ENCODE peak calls at places on chromosomes 13 and 19, in seven cellular contexts. One of them, this sample, is unnamed.

GRCh38 chr13:97241761-97242160 is 19.6 kb downstream of the MBNL2 start:
- DNase-seq in right lobe of liver: no peak
- DNase-seq in COLO829: no peak
- DNase-seq in osteocyte: no peak
- DNase-seq in cardiac muscle cell: no peak
- DNase-seq in non-pigmented ciliary epithelial cell: no peak
- DNase-seq in HCT116: no peak
- DNase-seq in this sample: no peak

GRCh38 chr13:37995052-37995451 is 125.5 kb upstream of the TRPC4 start:
- DNase-seq in right lobe of liver: no peak
- DNase-seq in COLO829: no peak
- DNase-seq in osteocyte: no peak
- DNase-seq in cardiac muscle cell: no peak
- DNase-seq in non-pigmented ciliary epithelial cell: peak; percentile 6
- DNase-seq in HCT116: no peak
- DNase-seq in this sample: no peak

GRCh38 chr13:19680751-19681150 is 47.3 kb downstream of the MPHOSPH8 start:
- DNase-seq in right lobe of liver: no peak
- DNase-seq in COLO829: no peak
- DNase-seq in osteocyte: no peak
- DNase-seq in cardiac muscle cell: no peak
- DNase-seq in non-pigmented ciliary epithelial cell: peak; percentile 50
- DNase-seq in HCT116: no peak
- DNase-seq in this sample: no peak

GRCh38 chr13:63048648-63049047 is 1633.0 kb upstream of the PCDH20 start:
- DNase-seq in right lobe of liver: no peak
- DNase-seq in COLO829: no peak
- DNase-seq in osteocyte: no peak
- DNase-seq in cardiac muscle cell: no peak
- DNase-seq in non-pigmented ciliary epithelial cell: no peak
- DNase-seq in HCT116: peak; percentile 3
- DNase-seq in this sample: peak; percentile 48

GRCh38 chr13:74839656-74840055 is 642.3 kb downstream of the TBC1D4 start:
- DNase-seq in right lobe of liver: no peak
- DNase-seq in COLO829: no peak
- DNase-seq in osteocyte: no peak
- DNase-seq in cardiac muscle cell: no peak
- DNase-seq in non-pigmented ciliary epithelial cell: peak; percentile 19
- DNase-seq in HCT116: no peak
- DNase-seq in this sample: no peak

GRCh38 chr13:50366488-50367174 is 351.4 kb downstream of the KCNRG start:
- DNase-seq in right lobe of liver: no peak
- DNase-seq in COLO829: no peak
- DNase-seq in osteocyte: no peak
- DNase-seq in cardiac muscle cell: no peak
- DNase-seq in non-pigmented ciliary epithelial cell: no peak
- DNase-seq in HCT116: no peak
- DNase-seq in this sample: no peak

GRCh38 chr13:39527961-39528720 is 74.9 kb downstream of the LHFPL6 start:
- DNase-seq in right lobe of liver: no peak
- DNase-seq in COLO829: peak; percentile 68
- DNase-seq in osteocyte: no peak
- DNase-seq in cardiac muscle cell: no peak
- DNase-seq in non-pigmented ciliary epithelial cell: peak; percentile 91
- DNase-seq in HCT116: peak; percentile 18
- DNase-seq in this sample: no peak

GRCh38 chr19:40231544-40232424 is 5.3 kb upstream of the CCNP start:
- DNase-seq in right lobe of liver: peak; percentile 88
- DNase-seq in COLO829: peak; percentile 38
- DNase-seq in osteocyte: no peak
- DNase-seq in cardiac muscle cell: peak; percentile 56
- DNase-seq in non-pigmented ciliary epithelial cell: no peak
- DNase-seq in HCT116: no peak
- DNase-seq in this sample: peak; percentile 41

GRCh38 chr13:75226755-75227435 is 255.1 kb downstream of the TBC1D4 start:
- DNase-seq in right lobe of liver: no peak
- DNase-seq in COLO829: no peak
- DNase-seq in osteocyte: no peak
- DNase-seq in cardiac muscle cell: no peak
- DNase-seq in non-pigmented ciliary epithelial cell: peak; percentile 79
- DNase-seq in HCT116: no peak
- DNase-seq in this sample: no peak

GRCh38 chr13:54934121-54934520 is 1905.5 kb downstream of the OLFM4 start:
- DNase-seq in right lobe of liver: no peak
- DNase-seq in COLO829: no peak
- DNase-seq in osteocyte: no peak
- DNase-seq in cardiac muscle cell: no peak
- DNase-seq in non-pigmented ciliary epithelial cell: no peak
- DNase-seq in HCT116: no peak
- DNase-seq in this sample: no peak

GRCh38 chr19:41376241-41376997 is at the start of gene TMEM91:
- DNase-seq in right lobe of liver: no peak
- DNase-seq in COLO829: no peak
- DNase-seq in osteocyte: no peak
- DNase-seq in cardiac muscle cell: peak; percentile 65
- DNase-seq in non-pigmented ciliary epithelial cell: no peak
- DNase-seq in HCT116: no peak
- DNase-seq in this sample: peak; percentile 27

GRCh38 chr19:6720369-6721112 is at the start of gene C3:
- DNase-seq in right lobe of liver: peak; percentile 95
- DNase-seq in COLO829: no peak
- DNase-seq in osteocyte: no peak
- DNase-seq in cardiac muscle cell: no peak
- DNase-seq in non-pigmented ciliary epithelial cell: no peak
- DNase-seq in HCT116: no peak
- DNase-seq in this sample: no peak

GRCh38 chr19:45771331-45771933 is 2.4 kb upstream of the SIX5 start:
- DNase-seq in right lobe of liver: no peak
- DNase-seq in COLO829: no peak
- DNase-seq in osteocyte: no peak
- DNase-seq in cardiac muscle cell: no peak
- DNase-seq in non-pigmented ciliary epithelial cell: no peak
- DNase-seq in HCT116: no peak
- DNase-seq in this sample: no peak

GRCh38 chr13:112140366-112140765 is 73.4 kb downstream of the SOX1 start:
- DNase-seq in right lobe of liver: no peak
- DNase-seq in COLO829: no peak
- DNase-seq in osteocyte: no peak
- DNase-seq in cardiac muscle cell: no peak
- DNase-seq in non-pigmented ciliary epithelial cell: no peak
- DNase-seq in HCT116: no peak
- DNase-seq in this sample: no peak

GRCh38 chr19:49676136-49676689 is 858 bp upstream of the PRMT1 start:
- DNase-seq in right lobe of liver: peak; percentile 88
- DNase-seq in COLO829: peak; percentile 94
- DNase-seq in osteocyte: peak; percentile 91
- DNase-seq in cardiac muscle cell: peak; percentile 88
- DNase-seq in non-pigmented ciliary epithelial cell: peak; percentile 85
- DNase-seq in HCT116: peak; percentile 97
- DNase-seq in this sample: peak; percentile 84

GRCh38 chr13:75789451-75790197 is 153.5 kb downstream of the LMO7 start:
- DNase-seq in right lobe of liver: no peak
- DNase-seq in COLO829: no peak
- DNase-seq in osteocyte: no peak
- DNase-seq in cardiac muscle cell: no peak
- DNase-seq in non-pigmented ciliary epithelial cell: no peak
- DNase-seq in HCT116: no peak
- DNase-seq in this sample: no peak

GRCh38 chr19:16889429-16889882 is 657 bp downstream of the F2RL3 start:
- DNase-seq in right lobe of liver: no peak
- DNase-seq in COLO829: no peak
- DNase-seq in osteocyte: no peak
- DNase-seq in cardiac muscle cell: no peak
- DNase-seq in non-pigmented ciliary epithelial cell: no peak
- DNase-seq in HCT116: no peak
- DNase-seq in this sample: no peak

GRCh38 chr13:92362717-92363116 is 863.9 kb upstream of the GPC6 start:
- DNase-seq in right lobe of liver: no peak
- DNase-seq in COLO829: no peak
- DNase-seq in osteocyte: no peak
- DNase-seq in cardiac muscle cell: no peak
- DNase-seq in non-pigmented ciliary epithelial cell: no peak
- DNase-seq in HCT116: no peak
- DNase-seq in this sample: no peak

GRCh38 chr19:16297575-16298178 is 26.9 kb upstream of the KLF2 start:
- DNase-seq in right lobe of liver: no peak
- DNase-seq in COLO829: no peak
- DNase-seq in osteocyte: no peak
- DNase-seq in cardiac muscle cell: no peak
- DNase-seq in non-pigmented ciliary epithelial cell: no peak
- DNase-seq in HCT116: peak; percentile 89
- DNase-seq in this sample: no peak

GRCh38 chr13:111460548-111461444 is 140.4 kb downstream of the TEX29 start:
- DNase-seq in right lobe of liver: no peak
- DNase-seq in COLO829: no peak
- DNase-seq in osteocyte: no peak
- DNase-seq in cardiac muscle cell: peak; percentile 66
- DNase-seq in non-pigmented ciliary epithelial cell: no peak
- DNase-seq in HCT116: peak; percentile 32
- DNase-seq in this sample: peak; percentile 62

GRCh38 chr19:13302521-13303270 is 152.5 kb downstream of the IER2 start:
- DNase-seq in right lobe of liver: no peak
- DNase-seq in COLO829: no peak
- DNase-seq in osteocyte: no peak
- DNase-seq in cardiac muscle cell: no peak
- DNase-seq in non-pigmented ciliary epithelial cell: no peak
- DNase-seq in HCT116: no peak
- DNase-seq in this sample: no peak

GRCh38 chr19:31698352-31698751 is 349.1 kb upstream of the TSHZ3 start:
- DNase-seq in right lobe of liver: no peak
- DNase-seq in COLO829: no peak
- DNase-seq in osteocyte: no peak
- DNase-seq in cardiac muscle cell: no peak
- DNase-seq in non-pigmented ciliary epithelial cell: no peak
- DNase-seq in HCT116: no peak
- DNase-seq in this sample: no peak

GRCh38 chr13:113142876-113143275 is 15.6 kb upstream of the PROZ start:
- DNase-seq in right lobe of liver: no peak
- DNase-seq in COLO829: no peak
- DNase-seq in osteocyte: peak; percentile 54
- DNase-seq in cardiac muscle cell: no peak
- DNase-seq in non-pigmented ciliary epithelial cell: no peak
- DNase-seq in HCT116: no peak
- DNase-seq in this sample: no peak

GRCh38 chr13:97849305-97849704 is 104.2 kb upstream of the IPO5 start:
- DNase-seq in right lobe of liver: no peak
- DNase-seq in COLO829: no peak
- DNase-seq in osteocyte: no peak
- DNase-seq in cardiac muscle cell: peak; percentile 19
- DNase-seq in non-pigmented ciliary epithelial cell: no peak
- DNase-seq in HCT116: peak; percentile 34
- DNase-seq in this sample: peak; percentile 56

GRCh38 chr19:48553676-48554384 is 1.9 kb downstream of the SULT2B1 start:
- DNase-seq in right lobe of liver: no peak
- DNase-seq in COLO829: no peak
- DNase-seq in osteocyte: no peak
- DNase-seq in cardiac muscle cell: peak; percentile 17
- DNase-seq in non-pigmented ciliary epithelial cell: no peak
- DNase-seq in HCT116: no peak
- DNase-seq in this sample: no peak

GRCh38 chr19:57708641-57709354 is at the start of gene ZNF154:
- DNase-seq in right lobe of liver: no peak
- DNase-seq in COLO829: no peak
- DNase-seq in osteocyte: peak; percentile 85
- DNase-seq in cardiac muscle cell: peak; percentile 92
- DNase-seq in non-pigmented ciliary epithelial cell: peak; percentile 35
- DNase-seq in HCT116: no peak
- DNase-seq in this sample: no peak

GRCh38 chr19:42468273-42468796 is 25.6 kb upstream of the CXCL17 start:
- DNase-seq in right lobe of liver: no peak
- DNase-seq in COLO829: peak; percentile 90
- DNase-seq in osteocyte: no peak
- DNase-seq in cardiac muscle cell: no peak
- DNase-seq in non-pigmented ciliary epithelial cell: peak; percentile 4
- DNase-seq in HCT116: peak; percentile 64
- DNase-seq in this sample: peak; percentile 87

GRCh38 chr19:13843104-13843921 is 33.6 kb upstream of the NANOS3 start:
- DNase-seq in right lobe of liver: peak; percentile 54
- DNase-seq in COLO829: peak; percentile 72
- DNase-seq in osteocyte: peak; percentile 93
- DNase-seq in cardiac muscle cell: peak; percentile 42
- DNase-seq in non-pigmented ciliary epithelial cell: no peak
- DNase-seq in HCT116: no peak
- DNase-seq in this sample: peak; percentile 53

GRCh38 chr13:49932868-49933267 is 3.3 kb downstream of the SPRYD7 start:
- DNase-seq in right lobe of liver: no peak
- DNase-seq in COLO829: no peak
- DNase-seq in osteocyte: no peak
- DNase-seq in cardiac muscle cell: no peak
- DNase-seq in non-pigmented ciliary epithelial cell: no peak
- DNase-seq in HCT116: no peak
- DNase-seq in this sample: no peak

GRCh38 chr19:10305139-10305806 is 4.3 kb downstream of the ZGLP1 start:
- DNase-seq in right lobe of liver: no peak
- DNase-seq in COLO829: no peak
- DNase-seq in osteocyte: no peak
- DNase-seq in cardiac muscle cell: no peak
- DNase-seq in non-pigmented ciliary epithelial cell: no peak
- DNase-seq in HCT116: no peak
- DNase-seq in this sample: no peak

GRCh38 chr13:106276876-106277275 is 258.6 kb downstream of the EFNB2 start:
- DNase-seq in right lobe of liver: no peak
- DNase-seq in COLO829: no peak
- DNase-seq in osteocyte: no peak
- DNase-seq in cardiac muscle cell: no peak
- DNase-seq in non-pigmented ciliary epithelial cell: no peak
- DNase-seq in HCT116: no peak
- DNase-seq in this sample: no peak

GRCh38 chr19:44142014-44142523 is 715 bp downstream of the ZNF234 start:
- DNase-seq in right lobe of liver: no peak
- DNase-seq in COLO829: peak; percentile 25
- DNase-seq in osteocyte: no peak
- DNase-seq in cardiac muscle cell: peak; percentile 5
- DNase-seq in non-pigmented ciliary epithelial cell: no peak
- DNase-seq in HCT116: no peak
- DNase-seq in this sample: no peak

GRCh38 chr13:111623170-111623569 is 302.7 kb downstream of the TEX29 start:
- DNase-seq in right lobe of liver: peak; percentile 35
- DNase-seq in COLO829: no peak
- DNase-seq in osteocyte: peak; percentile 54
- DNase-seq in cardiac muscle cell: no peak
- DNase-seq in non-pigmented ciliary epithelial cell: no peak
- DNase-seq in HCT116: no peak
- DNase-seq in this sample: no peak

GRCh38 chr19:1744822-1745563 is 8.3 kb upstream of the ONECUT3 start:
- DNase-seq in right lobe of liver: no peak
- DNase-seq in COLO829: no peak
- DNase-seq in osteocyte: no peak
- DNase-seq in cardiac muscle cell: no peak
- DNase-seq in non-pigmented ciliary epithelial cell: no peak
- DNase-seq in HCT116: no peak
- DNase-seq in this sample: no peak

This sample was measured in SK-MEL-5.